ENCODE peak calls at places on chromosomes 3 and 15, in ten cellular contexts. One of them, this sample, is unnamed.

GRCh38 chr3:171712168-171712938 is 97.9 kb downstream of the PLD1 start:
- DNase-seq in body of pancreas: no peak
- DNase-seq in WTC11: no peak
- DNase-seq in HFFc6: peak
- DNase-seq in endothelial cell: no peak
- DNase-seq in nephron progenitor cell: no peak
- DNase-seq in brain microvascular endothelial cell: peak
- DNase-seq in natural killer cell: no peak
- DNase-seq in H9: no peak
- DNase-seq in AG09309: peak
- DNase-seq in this sample: no peak

GRCh38 chr15:85973584-85974347 is 105.9 kb upstream of the AGBL1 start:
- DNase-seq in body of pancreas: no peak
- DNase-seq in WTC11: peak
- DNase-seq in HFFc6: no peak
- DNase-seq in endothelial cell: peak
- DNase-seq in nephron progenitor cell: peak
- DNase-seq in brain microvascular endothelial cell: no peak
- DNase-seq in natural killer cell: no peak
- DNase-seq in H9: peak
- DNase-seq in AG09309: no peak
- DNase-seq in this sample: no peak

GRCh38 chr3:194472290-194472920 is 14.4 kb downstream of the ATP13A3 start:
- DNase-seq in body of pancreas: peak
- DNase-seq in WTC11: no peak
- DNase-seq in HFFc6: peak
- DNase-seq in endothelial cell: no peak
- DNase-seq in nephron progenitor cell: peak
- DNase-seq in brain microvascular endothelial cell: peak
- DNase-seq in natural killer cell: no peak
- DNase-seq in H9: no peak
- DNase-seq in AG09309: no peak
- DNase-seq in this sample: peak

GRCh38 chr15:56805466-56806146 is 72.3 kb upstream of the ZNF280D start:
- DNase-seq in body of pancreas: no peak
- DNase-seq in WTC11: no peak
- DNase-seq in HFFc6: peak
- DNase-seq in endothelial cell: no peak
- DNase-seq in nephron progenitor cell: no peak
- DNase-seq in brain microvascular endothelial cell: peak
- DNase-seq in natural killer cell: no peak
- DNase-seq in H9: no peak
- DNase-seq in AG09309: peak
- DNase-seq in this sample: peak

GRCh38 chr3:22175899-22176298 is 424.9 kb upstream of the ZNF385D start:
- DNase-seq in body of pancreas: no peak
- DNase-seq in WTC11: no peak
- DNase-seq in HFFc6: no peak
- DNase-seq in endothelial cell: no peak
- DNase-seq in nephron progenitor cell: no peak
- DNase-seq in brain microvascular endothelial cell: no peak
- DNase-seq in natural killer cell: no peak
- DNase-seq in H9: no peak
- DNase-seq in AG09309: no peak
- DNase-seq in this sample: no peak

GRCh38 chr15:74733269-74733668 is 7.9 kb upstream of the CYP1A1 start:
- DNase-seq in body of pancreas: no peak
- DNase-seq in WTC11: no peak
- DNase-seq in HFFc6: no peak
- DNase-seq in endothelial cell: no peak
- DNase-seq in nephron progenitor cell: no peak
- DNase-seq in brain microvascular endothelial cell: no peak
- DNase-seq in natural killer cell: no peak
- DNase-seq in H9: no peak
- DNase-seq in AG09309: no peak
- DNase-seq in this sample: no peak

GRCh38 chr3:53155763-53156162 is 5.2 kb upstream of the PRKCD start:
- DNase-seq in body of pancreas: peak
- DNase-seq in WTC11: no peak
- DNase-seq in HFFc6: no peak
- DNase-seq in endothelial cell: no peak
- DNase-seq in nephron progenitor cell: no peak
- DNase-seq in brain microvascular endothelial cell: no peak
- DNase-seq in natural killer cell: no peak
- DNase-seq in H9: no peak
- DNase-seq in AG09309: no peak
- DNase-seq in this sample: no peak

GRCh38 chr15:80526556-80527340 is 122.6 kb downstream of the ARNT2 start:
- DNase-seq in body of pancreas: no peak
- DNase-seq in WTC11: no peak
- DNase-seq in HFFc6: peak
- DNase-seq in endothelial cell: no peak
- DNase-seq in nephron progenitor cell: no peak
- DNase-seq in brain microvascular endothelial cell: peak
- DNase-seq in natural killer cell: no peak
- DNase-seq in H9: no peak
- DNase-seq in AG09309: peak
- DNase-seq in this sample: no peak

GRCh38 chr3:178823556-178824229 is 247.9 kb downstream of the ZMAT3 start:
- DNase-seq in body of pancreas: no peak
- DNase-seq in WTC11: no peak
- DNase-seq in HFFc6: no peak
- DNase-seq in endothelial cell: no peak
- DNase-seq in nephron progenitor cell: no peak
- DNase-seq in brain microvascular endothelial cell: peak
- DNase-seq in natural killer cell: no peak
- DNase-seq in H9: no peak
- DNase-seq in AG09309: no peak
- DNase-seq in this sample: no peak

GRCh38 chr15:71730277-71731144 is 79.8 kb upstream of the NR2E3 start:
- DNase-seq in body of pancreas: peak
- DNase-seq in WTC11: peak
- DNase-seq in HFFc6: peak
- DNase-seq in endothelial cell: peak
- DNase-seq in nephron progenitor cell: peak
- DNase-seq in brain microvascular endothelial cell: peak
- DNase-seq in natural killer cell: no peak
- DNase-seq in H9: peak
- DNase-seq in AG09309: no peak
- DNase-seq in this sample: no peak
- TF ChIP-seq CTCF in body of pancreas: peak
- TF ChIP-seq CTCF in WTC11: peak
- TF ChIP-seq CTCF in HFFc6: peak
- TF ChIP-seq CTCF in endothelial cell: peak
- TF ChIP-seq CTCF in nephron progenitor cell: peak
- TF ChIP-seq CTCF in brain microvascular endothelial cell: peak
- TF ChIP-seq CTCF in natural killer cell: peak
- TF ChIP-seq CTCF in H9: peak
- TF ChIP-seq CTCF in AG09309: peak
- TF ChIP-seq CTCF in this sample: peak

DNA sequence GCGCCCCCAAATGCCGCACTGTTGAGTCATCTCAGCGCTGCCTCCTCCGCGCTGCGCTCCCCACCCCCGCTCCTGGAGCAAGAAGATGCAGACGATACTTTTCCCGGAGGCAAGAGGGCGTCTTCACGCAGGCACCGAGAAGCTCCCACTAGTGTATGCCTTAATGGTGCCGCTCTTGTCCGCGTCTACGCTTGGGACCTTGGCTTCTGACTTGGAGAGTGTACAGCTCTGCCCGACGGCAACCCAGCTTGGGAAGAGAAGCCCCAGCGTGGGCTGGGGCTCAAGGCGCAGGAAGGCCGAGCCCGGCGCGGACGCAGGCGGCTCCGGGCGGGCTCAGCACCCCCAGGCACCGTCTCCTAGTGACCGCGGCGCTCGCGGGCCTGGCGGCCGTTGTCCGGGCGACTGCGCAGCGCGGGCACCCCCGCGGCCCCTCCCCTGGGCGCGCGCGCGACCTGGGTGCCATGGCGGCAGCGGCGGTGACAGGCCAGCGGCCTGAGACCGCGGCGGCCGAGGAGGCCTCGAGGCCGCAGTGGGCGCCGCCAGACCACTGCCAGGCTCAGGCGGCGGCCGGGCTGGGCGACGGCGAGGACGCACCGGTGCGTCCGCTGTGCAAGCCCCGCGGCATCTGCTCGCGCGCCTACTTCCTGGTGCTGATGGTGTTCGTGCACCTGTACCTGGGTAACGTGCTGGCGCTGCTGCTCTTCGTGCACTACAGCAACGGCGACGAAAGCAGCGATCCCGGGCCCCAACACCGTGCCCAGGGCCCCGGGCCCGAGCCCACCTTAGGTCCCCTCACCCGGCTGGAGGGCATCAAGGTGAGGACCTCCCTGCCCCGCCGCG is at the start of gene P4HTM:
- DNase-seq in body of pancreas: peak
- DNase-seq in WTC11: peak
- DNase-seq in HFFc6: peak
- DNase-seq in endothelial cell: peak
- DNase-seq in nephron progenitor cell: peak
- DNase-seq in brain microvascular endothelial cell: peak
- DNase-seq in natural killer cell: peak
- DNase-seq in H9: peak
- DNase-seq in AG09309: peak
- DNase-seq in this sample: peak
- TF ChIP-seq CTCF in body of pancreas: no peak
- TF ChIP-seq CTCF in WTC11: no peak
- TF ChIP-seq CTCF in HFFc6: peak
- TF ChIP-seq CTCF in endothelial cell: no peak
- TF ChIP-seq CTCF in nephron progenitor cell: peak
- TF ChIP-seq CTCF in brain microvascular endothelial cell: peak
- TF ChIP-seq CTCF in natural killer cell: no peak
- TF ChIP-seq CTCF in H9: peak
- TF ChIP-seq CTCF in AG09309: peak
- TF ChIP-seq CTCF in this sample: peak

DNA sequence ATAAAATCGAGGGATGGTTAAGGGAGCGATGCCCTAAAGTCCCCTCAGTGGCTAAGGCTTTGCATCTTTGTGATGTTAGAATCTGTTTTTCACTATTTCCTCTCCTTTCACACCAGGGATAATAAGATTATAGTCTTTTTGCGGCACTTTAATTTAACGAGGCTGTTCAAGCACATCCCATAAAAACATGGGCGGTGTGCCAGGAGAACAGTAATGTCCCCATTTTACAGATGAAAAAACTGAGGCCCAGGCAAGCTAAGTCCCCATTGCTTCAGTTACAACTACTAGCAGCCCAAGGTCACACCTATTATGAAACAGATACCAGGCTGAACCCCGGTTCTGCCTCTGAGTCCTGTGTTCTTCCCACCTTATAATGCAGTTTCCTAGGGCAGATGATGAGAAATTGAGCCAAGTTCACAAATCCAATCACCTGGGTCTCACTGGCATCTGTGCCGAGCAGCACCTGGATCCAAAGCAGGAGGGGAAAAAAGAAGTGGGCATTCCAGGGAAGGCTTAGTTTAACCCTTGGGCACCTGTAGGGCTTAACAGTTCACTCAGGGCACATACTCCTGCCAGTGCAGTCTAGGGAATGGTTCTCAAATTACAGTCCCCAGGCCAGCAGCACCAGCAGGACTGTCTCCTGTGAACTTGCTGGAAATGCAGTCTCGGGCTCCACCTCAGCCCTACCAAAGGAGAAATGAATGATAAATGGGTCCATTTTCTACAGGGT is 169.3 kb downstream of the RAB11A start:
- DNase-seq in body of pancreas: no peak
- DNase-seq in WTC11: no peak
- DNase-seq in HFFc6: no peak
- DNase-seq in endothelial cell: no peak
- DNase-seq in nephron progenitor cell: no peak
- DNase-seq in brain microvascular endothelial cell: no peak
- DNase-seq in natural killer cell: no peak
- DNase-seq in H9: peak
- DNase-seq in AG09309: no peak
- DNase-seq in this sample: no peak
- TF ChIP-seq CTCF in body of pancreas: no peak
- TF ChIP-seq CTCF in WTC11: no peak
- TF ChIP-seq CTCF in HFFc6: no peak
- TF ChIP-seq CTCF in endothelial cell: no peak
- TF ChIP-seq CTCF in nephron progenitor cell: no peak
- TF ChIP-seq CTCF in brain microvascular endothelial cell: no peak
- TF ChIP-seq CTCF in natural killer cell: no peak
- TF ChIP-seq CTCF in H9: no peak
- TF ChIP-seq CTCF in AG09309: no peak
- TF ChIP-seq CTCF in this sample: no peak

GRCh38 chr3:108152261-108152660 is 61.4 kb upstream of the CD47 start:
- DNase-seq in body of pancreas: no peak
- DNase-seq in WTC11: no peak
- DNase-seq in HFFc6: no peak
- DNase-seq in endothelial cell: no peak
- DNase-seq in nephron progenitor cell: no peak
- DNase-seq in brain microvascular endothelial cell: no peak
- DNase-seq in natural killer cell: no peak
- DNase-seq in H9: no peak
- DNase-seq in AG09309: no peak
- DNase-seq in this sample: no peak

GRCh38 chr3:108157275-108157674 is 64.9 kb downstream of the IFT57 start:
- DNase-seq in body of pancreas: no peak
- DNase-seq in WTC11: no peak
- DNase-seq in HFFc6: no peak
- DNase-seq in endothelial cell: no peak
- DNase-seq in nephron progenitor cell: no peak
- DNase-seq in brain microvascular endothelial cell: no peak
- DNase-seq in natural killer cell: no peak
- DNase-seq in H9: no peak
- DNase-seq in AG09309: no peak
- DNase-seq in this sample: no peak

GRCh38 chr3:108156312-108156853 is 65.6 kb upstream of the CD47 start:
- DNase-seq in body of pancreas: no peak
- DNase-seq in WTC11: no peak
- DNase-seq in HFFc6: no peak
- DNase-seq in endothelial cell: no peak
- DNase-seq in nephron progenitor cell: no peak
- DNase-seq in brain microvascular endothelial cell: no peak
- DNase-seq in natural killer cell: no peak
- DNase-seq in H9: no peak
- DNase-seq in AG09309: no peak
- DNase-seq in this sample: no peak

GRCh38 chr3:108150200-108150599 is 59.4 kb upstream of the CD47 start:
- DNase-seq in body of pancreas: no peak
- DNase-seq in WTC11: no peak
- DNase-seq in HFFc6: no peak
- DNase-seq in endothelial cell: no peak
- DNase-seq in nephron progenitor cell: no peak
- DNase-seq in brain microvascular endothelial cell: no peak
- DNase-seq in natural killer cell: no peak
- DNase-seq in H9: no peak
- DNase-seq in AG09309: no peak
- DNase-seq in this sample: no peak

DNA sequence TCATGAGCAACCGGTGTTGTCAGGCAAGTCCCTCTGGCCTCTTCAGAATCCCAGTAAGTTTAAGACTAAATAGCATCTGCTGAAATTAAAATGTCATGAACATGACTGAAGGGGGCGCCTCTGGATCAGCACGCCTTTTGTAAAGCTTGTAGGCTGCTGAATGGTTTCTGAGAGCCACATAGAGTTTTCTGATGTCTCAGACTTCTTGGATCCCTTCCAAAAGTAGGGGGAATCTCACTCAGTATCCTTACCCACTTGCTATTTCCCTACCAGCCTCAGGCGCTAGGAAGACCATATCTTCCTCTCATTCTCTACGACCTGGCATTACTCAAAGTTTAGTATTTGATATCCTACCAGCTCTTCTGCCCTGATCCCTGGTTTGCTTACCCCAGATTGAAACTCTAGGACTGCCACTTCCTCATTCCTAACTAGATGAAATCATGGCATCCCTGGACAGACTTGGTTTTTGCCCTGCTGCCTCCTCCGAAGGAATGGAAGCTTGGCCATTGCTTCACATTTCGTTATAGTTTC is 62.7 kb upstream of the CD47 start:
- DNase-seq in body of pancreas: peak
- DNase-seq in WTC11: peak
- DNase-seq in HFFc6: peak
- DNase-seq in endothelial cell: peak
- DNase-seq in nephron progenitor cell: no peak
- DNase-seq in brain microvascular endothelial cell: peak
- DNase-seq in natural killer cell: no peak
- DNase-seq in H9: peak
- DNase-seq in AG09309: no peak
- DNase-seq in this sample: peak
- TF ChIP-seq CTCF in body of pancreas: peak
- TF ChIP-seq CTCF in WTC11: peak
- TF ChIP-seq CTCF in HFFc6: peak
- TF ChIP-seq CTCF in endothelial cell: no peak
- TF ChIP-seq CTCF in nephron progenitor cell: peak
- TF ChIP-seq CTCF in brain microvascular endothelial cell: peak
- TF ChIP-seq CTCF in natural killer cell: peak
- TF ChIP-seq CTCF in H9: peak
- TF ChIP-seq CTCF in AG09309: peak
- TF ChIP-seq CTCF in this sample: peak